ENCODE peak calls at places on chromosomes 4 and X, in six cellular contexts. One of them, this sample, is unnamed.

GRCh38 chr4:127709456-127709855 is 20.7 kb upstream of the SLC25A31 start:
- DNase-seq in HCT116: no peak
- DNase-seq in HepG2: no peak
- DNase-seq in GM12878: no peak
- DNase-seq in H1: no peak
- DNase-seq in K562: no peak
- DNase-seq in this sample: no peak

GRCh38 chr4:15077969-15078368 is 75.7 kb downstream of the CPEB2 start:
- DNase-seq in HepG2: peak; percentile 15
- DNase-seq in HCT116: no peak
- DNase-seq in H1: no peak
- DNase-seq in GM12878: no peak
- DNase-seq in K562: no peak
- DNase-seq in this sample: no peak

GRCh38 chr4:10690185-10690907 is 5.8 kb upstream of the CLNK start:
- DNase-seq in HCT116: no peak
- DNase-seq in H1: no peak
- DNase-seq in GM12878: no peak
- DNase-seq in K562: no peak
- DNase-seq in HepG2: no peak
- DNase-seq in this sample: no peak

GRCh38 chr4:121953860-121954259 is 2.0 kb upstream of the TRPC3 start:
- DNase-seq in GM12878: no peak
- DNase-seq in HCT116: no peak
- DNase-seq in HepG2: no peak
- DNase-seq in K562: no peak
- DNase-seq in H1: no peak
- DNase-seq in this sample: no peak

GRCh38 chrX:129877401-129877800 is 28.6 kb upstream of the UTP14A start:
- DNase-seq in H1: no peak
- DNase-seq in GM12878: no peak
- DNase-seq in HepG2: no peak
- DNase-seq in HCT116: no peak
- DNase-seq in K562: no peak
- DNase-seq in this sample: no peak

GRCh38 chr4:177696438-177696966 is 254.3 kb upstream of the AGA start:
- DNase-seq in GM12878: no peak
- DNase-seq in HepG2: no peak
- DNase-seq in K562: no peak
- DNase-seq in H1: peak; percentile 45
- DNase-seq in HCT116: no peak
- DNase-seq in this sample: no peak

GRCh38 chr4:146520894-146521542 is 722 bp downstream of the SLC10A7 start:
- DNase-seq in HCT116: no peak
- DNase-seq in H1: no peak
- DNase-seq in HepG2: peak; percentile 71
- DNase-seq in GM12878: peak; percentile 32
- DNase-seq in K562: peak; percentile 51
- DNase-seq in this sample: peak; percentile 79

GRCh38 chr4:40976343-40976742 is 226.6 kb downstream of the NSUN7 start:
- DNase-seq in HepG2: peak; percentile 57
- DNase-seq in K562: peak; percentile 22
- DNase-seq in H1: no peak
- DNase-seq in GM12878: no peak
- DNase-seq in HCT116: peak; percentile 51
- DNase-seq in this sample: peak; percentile 76

GRCh38 chr4:62644372-62644771 is 1444.2 kb downstream of the ADGRL3 start:
- DNase-seq in H1: no peak
- DNase-seq in HepG2: peak; percentile 15
- DNase-seq in GM12878: no peak
- DNase-seq in HCT116: no peak
- DNase-seq in K562: no peak
- DNase-seq in this sample: no peak

GRCh38 chr4:3369781-3370660 is 71.7 kb upstream of the HGFAC start:
- DNase-seq in K562: no peak
- DNase-seq in GM12878: no peak
- DNase-seq in HCT116: no peak
- DNase-seq in HepG2: no peak
- DNase-seq in H1: peak; percentile 54
- DNase-seq in this sample: peak; percentile 83

GRCh38 chr4:113162089-113162488 is 112.6 kb downstream of the ANK2 start:
- DNase-seq in GM12878: no peak
- DNase-seq in K562: no peak
- DNase-seq in HepG2: no peak
- DNase-seq in H1: no peak
- DNase-seq in HCT116: no peak
- DNase-seq in this sample: no peak

GRCh38 chr4:1192091-1192492 is 19.7 kb upstream of the SPON2 start:
- DNase-seq in GM12878: no peak
- DNase-seq in HepG2: no peak
- DNase-seq in K562: peak; percentile 31
- DNase-seq in H1: no peak
- DNase-seq in HCT116: peak; percentile 29
- DNase-seq in this sample: peak; percentile 93

GRCh38 chr4:114400531-114400930 is 198.1 kb upstream of the UGT8 start:
- DNase-seq in HCT116: no peak
- DNase-seq in GM12878: no peak
- DNase-seq in H1: no peak
- DNase-seq in HepG2: no peak
- DNase-seq in K562: no peak
- DNase-seq in this sample: no peak

GRCh38 chr4:186790630-186791029 is 67.0 kb upstream of the FAT1 start:
- DNase-seq in HepG2: no peak
- DNase-seq in GM12878: no peak
- DNase-seq in H1: no peak
- DNase-seq in HCT116: no peak
- DNase-seq in K562: no peak
- DNase-seq in this sample: no peak

GRCh38 chr4:34972189-34972588 is 1272.1 kb downstream of the ARAP2 start:
- DNase-seq in HepG2: no peak
- DNase-seq in K562: no peak
- DNase-seq in GM12878: no peak
- DNase-seq in H1: no peak
- DNase-seq in HCT116: no peak
- DNase-seq in this sample: no peak

GRCh38 chr4:3879681-3880594 is 113.8 kb downstream of the ADRA2C start:
- DNase-seq in GM12878: no peak
- DNase-seq in HCT116: no peak
- DNase-seq in H1: peak; percentile 61
- DNase-seq in HepG2: no peak
- DNase-seq in K562: no peak
- DNase-seq in this sample: no peak

GRCh38 chr4:90951037-90951436 is 823.8 kb downstream of the CCSER1 start:
- DNase-seq in HepG2: peak; percentile 36
- DNase-seq in GM12878: no peak
- DNase-seq in HCT116: peak; percentile 66
- DNase-seq in H1: no peak
- DNase-seq in K562: no peak
- DNase-seq in this sample: peak; percentile 78

GRCh38 chr4:143286733-143287570 is 49.7 kb upstream of the GAB1 start:
- DNase-seq in HCT116: no peak
- DNase-seq in HepG2: no peak
- DNase-seq in GM12878: no peak
- DNase-seq in H1: no peak
- DNase-seq in K562: no peak
- DNase-seq in this sample: no peak

GRCh38 chr4:24734511-24734910 is 60.9 kb upstream of the SOD3 start:
- DNase-seq in H1: peak; percentile 2
- DNase-seq in HCT116: no peak
- DNase-seq in K562: no peak
- DNase-seq in HepG2: no peak
- DNase-seq in GM12878: no peak
- DNase-seq in this sample: no peak

GRCh38 chr4:11323771-11324170 is 104.9 kb downstream of the HS3ST1 start:
- DNase-seq in K562: no peak
- DNase-seq in GM12878: no peak
- DNase-seq in H1: no peak
- DNase-seq in HCT116: no peak
- DNase-seq in HepG2: no peak
- DNase-seq in this sample: no peak

GRCh38 chr4:122796801-122797404 is 29.7 kb upstream of the FGF2 start:
- DNase-seq in K562: peak; percentile 34
- DNase-seq in HCT116: no peak
- DNase-seq in H1: peak; percentile 57
- DNase-seq in GM12878: no peak
- DNase-seq in HepG2: no peak
- DNase-seq in this sample: no peak

GRCh38 chr4:175560628-175561027 is 251.4 kb downstream of the GPM6A start:
- DNase-seq in H1: no peak
- DNase-seq in K562: no peak
- DNase-seq in HCT116: peak; percentile 32
- DNase-seq in GM12878: no peak
- DNase-seq in HepG2: no peak
- DNase-seq in this sample: no peak

DNA sequence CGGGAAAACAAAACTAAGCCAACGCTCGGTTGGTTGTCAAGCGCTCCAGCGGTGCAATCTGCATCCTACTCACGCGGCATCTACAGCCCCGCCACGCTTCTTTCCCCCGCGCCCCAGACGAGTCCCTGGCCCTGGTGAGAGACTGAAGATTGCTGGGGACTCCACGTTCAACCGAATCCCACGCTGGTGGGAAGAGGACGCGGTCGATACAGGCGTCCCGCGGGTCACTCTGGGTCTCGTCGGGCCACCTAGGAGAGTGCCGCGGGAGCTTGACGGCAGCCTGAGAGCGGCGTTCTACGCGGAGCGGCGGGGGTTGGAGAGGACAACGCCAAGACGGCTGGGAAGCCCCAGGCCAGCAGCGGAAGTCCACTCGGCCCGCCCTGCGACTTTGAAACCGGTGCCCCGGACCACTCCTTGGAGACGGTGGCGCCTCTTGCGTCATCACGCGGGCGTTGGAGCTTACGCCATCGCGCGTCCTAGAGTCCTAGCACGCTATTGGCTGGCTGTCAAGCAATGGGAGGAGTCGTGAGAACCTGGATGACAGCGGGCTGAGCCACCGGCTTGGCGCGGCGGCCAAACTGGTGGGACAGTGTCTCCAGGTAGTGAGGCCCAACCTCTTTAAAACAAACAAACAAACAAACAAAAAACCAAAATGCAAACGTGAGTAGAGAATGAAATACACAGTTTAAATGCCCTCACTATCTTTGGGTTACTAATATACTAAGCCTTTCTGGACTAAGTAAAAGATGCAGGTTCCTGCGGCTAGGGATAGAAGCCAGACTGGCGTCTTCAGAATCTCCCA is at the start of gene SCLT1:
- DNase-seq in K562: peak; percentile 94
- DNase-seq in HepG2: peak; percentile 92
- DNase-seq in H1: peak; percentile 96
- DNase-seq in GM12878: peak; percentile 91
- DNase-seq in HCT116: peak; percentile 97
- DNase-seq in this sample: peak; percentile 99
- H3K79me2 ChIP-seq in K562: peaks cover 87% of the 10 kb centered on the region
- H3K79me2 ChIP-seq in HepG2: peaks cover 5% of the 10 kb centered on the region
- H3K79me2 ChIP-seq in H1: peaks cover 2% of the 10 kb centered on the region
- H3K79me2 ChIP-seq in GM12878: peaks cover 49% of the 10 kb centered on the region
- H3K79me2 ChIP-seq in HCT116: peaks cover 40% of the 10 kb centered on the region
- H3K79me2 ChIP-seq in this sample: peaks cover 41% of the 10 kb centered on the region

DNA sequence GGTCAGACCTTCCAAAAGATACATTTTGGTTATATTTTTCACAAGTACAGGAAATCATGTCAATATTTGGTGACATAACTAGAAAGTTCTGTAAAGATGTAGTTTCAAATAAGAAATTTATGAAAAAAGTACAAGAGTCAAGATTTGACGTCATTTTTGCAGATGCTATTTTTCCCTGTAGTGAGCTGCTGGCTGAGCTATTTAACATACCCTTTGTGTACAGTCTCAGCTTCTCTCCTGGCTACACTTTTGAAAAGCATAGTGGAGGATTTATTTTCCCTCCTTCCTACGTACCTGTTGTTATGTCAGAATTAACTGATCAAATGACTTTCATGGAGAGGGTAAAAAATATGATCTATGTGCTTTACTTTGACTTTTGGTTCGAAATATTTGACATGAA is 536 bp downstream of the UGT2B7 start:
- DNase-seq in K562: no peak
- DNase-seq in HepG2: no peak
- DNase-seq in HCT116: no peak
- DNase-seq in H1: no peak
- DNase-seq in GM12878: no peak
- DNase-seq in this sample: no peak
- TF ChIP-seq POLR2AphosphoS5 in K562: no peak
- TF ChIP-seq POLR2AphosphoS5 in HepG2: no peak
- TF ChIP-seq POLR2AphosphoS5 in HCT116: no peak
- TF ChIP-seq POLR2AphosphoS5 in H1: no peak
- TF ChIP-seq POLR2AphosphoS5 in GM12878: no peak
- TF ChIP-seq POLR2AphosphoS5 in this sample: no peak

DNA sequence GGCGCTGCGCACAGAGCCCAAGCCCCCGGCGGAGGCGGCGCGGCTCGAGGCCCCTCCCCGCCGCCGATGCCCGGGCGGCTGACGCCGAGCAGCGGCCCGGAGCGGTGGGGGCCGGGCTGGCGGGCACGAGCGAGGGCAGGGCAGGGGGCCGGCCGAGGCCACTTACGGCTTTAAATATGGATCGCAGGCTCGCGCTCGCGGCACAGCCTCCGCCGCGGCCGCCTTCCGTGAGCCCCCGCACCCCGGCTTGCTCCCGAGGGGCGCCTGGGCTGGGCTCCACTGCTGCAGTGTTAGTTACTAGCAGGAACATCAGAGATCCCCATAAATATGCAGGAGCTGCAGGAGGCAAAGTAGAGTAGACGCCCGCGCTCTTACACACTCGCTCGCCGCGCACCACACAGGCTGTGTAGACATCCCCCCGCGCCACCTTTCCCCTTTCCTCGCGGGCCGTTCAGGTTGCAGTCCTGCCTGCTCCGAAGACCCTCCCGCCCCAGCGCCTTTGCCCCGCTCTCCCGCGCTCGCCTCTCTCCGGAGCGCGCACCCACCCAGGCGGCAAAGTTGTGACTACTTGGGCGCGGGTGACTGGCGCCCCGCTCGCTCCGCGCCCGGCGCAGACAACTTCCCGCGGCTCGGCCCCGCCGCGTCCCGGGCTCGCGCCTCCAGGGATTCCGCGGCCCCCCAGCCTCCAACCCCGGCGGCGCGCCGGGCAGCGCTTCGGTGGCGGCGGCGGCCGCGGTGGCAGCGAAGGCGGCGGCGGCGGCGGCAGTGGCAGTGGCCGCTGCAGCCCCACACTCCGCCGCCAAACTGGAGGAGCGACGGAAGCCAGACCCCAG is 152.0 kb upstream of the SLC4A4 start:
- DNase-seq in K562: no peak
- DNase-seq in HepG2: no peak
- DNase-seq in GM12878: no peak
- DNase-seq in HCT116: no peak
- DNase-seq in H1: no peak
- DNase-seq in this sample: peak; percentile 28
- TF ChIP-seq POLR2A in K562: no peak
- TF ChIP-seq POLR2A in HepG2: no peak
- TF ChIP-seq POLR2A in GM12878: no peak
- TF ChIP-seq POLR2A in HCT116: no peak
- TF ChIP-seq POLR2A in H1: no peak
- TF ChIP-seq POLR2A in this sample: no peak

DNA sequence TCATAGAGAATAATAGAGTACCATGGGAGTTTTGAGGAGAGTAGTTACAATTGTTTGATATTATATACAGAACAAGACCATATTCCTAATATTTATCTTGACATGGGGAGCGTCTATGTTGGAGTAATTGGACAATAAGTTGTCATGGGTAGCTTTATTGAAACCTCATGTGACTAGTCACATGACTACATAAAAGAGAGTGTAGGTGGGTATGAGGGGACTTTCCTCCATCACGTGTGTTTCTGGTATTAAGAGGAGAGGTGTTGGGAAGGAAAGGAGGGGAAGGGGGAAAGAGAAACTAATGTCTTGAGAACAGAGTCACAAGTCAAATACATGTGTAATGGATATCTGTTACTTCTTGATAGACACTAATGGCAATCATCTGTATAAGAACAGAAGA is 33.1 kb downstream of the PDLIM5 start:
- DNase-seq in HepG2: no peak
- DNase-seq in GM12878: no peak
- DNase-seq in HCT116: no peak
- DNase-seq in K562: peak; percentile 32
- DNase-seq in H1: no peak
- DNase-seq in this sample: no peak
- H3K79me2 ChIP-seq in HepG2: peaks cover 43% of the 10 kb centered on the region
- H3K79me2 ChIP-seq in GM12878: no peaks in the 10 kb centered on the region
- H3K79me2 ChIP-seq in HCT116: peaks cover 71% of the 10 kb centered on the region
- H3K79me2 ChIP-seq in K562: peaks cover 76% of the 10 kb centered on the region
- H3K79me2 ChIP-seq in H1: no peaks in the 10 kb centered on the region
- H3K79me2 ChIP-seq in this sample: peaks cover 87% of the 10 kb centered on the region

This sample was measured in endothelial cell of umbilical vein.